ENCODE peak calls at places on chromosomes 5 and 9, in nine cellular contexts. P is stromal cell of bone marrow, I is astrocyte of the hippocampus, Q is RWPE2, R is RWPE1, D is astrocyte, G is ovary, C is memory B cell, N is NCI-H1092 treated with DMSO at 0.1 percent for 48 hours. B is an unnamed sample.

GRCh38 chr5:119398713-119399492 is 43.1 kb downstream of the TNFAIP8 start:
- DNase-seq in P (peak; percentile 42), I (no peak), Q (no peak), R (no peak), D (no peak), G (no peak), C (no peak), N (no peak), B (no peak)

GRCh38 chr9:113695901-113696300 is 180.2 kb upstream of the ZNF618 start:
- DNase-seq in P (no peak), I (no peak), Q (no peak), R (peak; percentile 66), D (no peak), G (no peak), C (no peak), N (no peak), B (no peak)

GRCh38 chr9:93594041-93594756 is 17.8 kb downstream of the PHF2 start:
- DNase-seq in P (no peak), I (no peak), Q (no peak), R (peak; percentile 76), D (no peak), G (no peak), C (no peak), N (no peak), B (no peak)

GRCh38 chr5:181043285-181044092 is 3.4 kb downstream of the BTNL9 start:
- DNase-seq in P (no peak), I (no peak), Q (no peak), R (no peak), D (no peak), G (no peak), C (no peak), N (no peak), B (no peak)

GRCh38 chr5:43042176-43042625 is 2.1 kb upstream of the ANXA2R start:
- DNase-seq in P (no peak), I (no peak), Q (no peak), R (no peak), D (peak; percentile 69), G (peak; percentile 67), C (peak; percentile 90), N (no peak), B (peak; percentile 77)

GRCh38 chr5:116455061-116455460 is 119.6 kb downstream of the SEMA6A start:
- DNase-seq in P (no peak), I (peak; percentile 65), Q (no peak), R (no peak), D (peak; percentile 81), G (no peak), C (no peak), N (no peak), B (no peak)

GRCh38 chr5:173278172-173278571 is 43.2 kb upstream of the NKX2-5 start:
- DNase-seq in P (no peak), I (no peak), Q (no peak), R (no peak), D (no peak), G (no peak), C (no peak), N (no peak), B (no peak)

GRCh38 chr9:127561491-127562270 is 50.4 kb upstream of the STXBP1 start:
- DNase-seq in P (peak; percentile 98), I (peak; percentile 99), Q (peak; percentile 98), R (peak; percentile 99), D (peak; percentile 99), G (peak; percentile 79), C (no peak), N (no peak), B (no peak)

GRCh38 chr5:139979518-139979917 is 63.6 kb downstream of the NRG2 start:
- DNase-seq in P (no peak), I (no peak), Q (no peak), R (no peak), D (no peak), G (no peak), C (no peak), N (no peak), B (no peak)

GRCh38 chr9:130756037-130756436 is 62.5 kb downstream of the EXOSC2 start:
- DNase-seq in P (no peak), I (no peak), Q (no peak), R (no peak), D (no peak), G (no peak), C (no peak), N (no peak), B (no peak)

GRCh38 chr5:36644727-36645126 is 38.3 kb downstream of the SLC1A3 start:
- DNase-seq in P (no peak), I (peak; percentile 61), Q (no peak), R (no peak), D (peak; percentile 83), G (no peak), C (no peak), N (no peak), B (no peak)

GRCh38 chr5:132434813-132435286 is 55.7 kb downstream of the IRF1 start:
- DNase-seq in P (no peak), I (no peak), Q (no peak), R (no peak), D (no peak), G (no peak), C (no peak), N (no peak), B (no peak)

GRCh38 chr9:125276771-125277170 is 15.1 kb downstream of the GAPVD1 start:
- DNase-seq in P (no peak), I (no peak), Q (no peak), R (no peak), D (no peak), G (no peak), C (no peak), N (no peak), B (no peak)

GRCh38 chr5:125526940-125527339 is 780.5 kb upstream of the ZNF608 start:
- DNase-seq in P (no peak), I (peak; percentile 51), Q (no peak), R (no peak), D (peak; percentile 53), G (no peak), C (no peak), N (no peak), B (no peak)

GRCh38 chr5:132012385-132013005 is 1.0 kb upstream of the ACSL6 start:
- DNase-seq in P (peak; percentile 30), I (peak; percentile 90), Q (peak; percentile 75), R (peak; percentile 40), D (peak; percentile 48), G (peak; percentile 33), C (no peak), N (no peak), B (no peak)

GRCh38 chr9:127862075-127863011 is 7.9 kb upstream of the ENG start:
- DNase-seq in P (no peak), I (no peak), Q (no peak), R (no peak), D (no peak), G (peak; percentile 82), C (peak; percentile 62), N (no peak), B (peak; percentile 48)

GRCh38 chr9:33260372-33260771 is 4.1 kb downstream of the BAG1 start:
- DNase-seq in P (no peak), I (no peak), Q (no peak), R (no peak), D (no peak), G (no peak), C (no peak), N (no peak), B (no peak)

GRCh38 chr5:91957671-91958070 is 574.6 kb upstream of the ARRDC3 start:
- DNase-seq in P (peak; percentile 40), I (peak; percentile 36), Q (no peak), R (no peak), D (peak; percentile 80), G (no peak), C (no peak), N (no peak), B (no peak)

GRCh38 chr9:7316967-7317366 is 482.6 kb downstream of the DMAC1 start:
- DNase-seq in P (no peak), I (no peak), Q (no peak), R (no peak), D (no peak), G (no peak), C (no peak), N (no peak), B (no peak)

GRCh38 chr5:62585751-62586150 is 7.1 kb downstream of the LRRC70 start:
- DNase-seq in P (no peak), I (no peak), Q (no peak), R (no peak), D (peak; percentile 15), G (no peak), C (no peak), N (no peak), B (no peak)

GRCh38 chr9:14349141-14349817 is 35.3 kb upstream of the NFIB start:
- DNase-seq in P (no peak), I (peak; percentile 64), Q (no peak), R (no peak), D (no peak), G (no peak), C (no peak), N (no peak), B (no peak)

GRCh38 chr5:39178856-39179255 is 40.5 kb downstream of the FYB1 start:
- DNase-seq in P (no peak), I (no peak), Q (no peak), R (no peak), D (no peak), G (no peak), C (no peak), N (no peak), B (no peak)